ENCODE peak calls at places on chromosomes 16 and 17, in eight cellular contexts. P is HCT116, I is K562, N is A549, R is adrenal gland, D is GM12892, A is heart left ventricle, W is GM12891. S is an unnamed sample.

GRCh38 chr17:60170835-60171752 is 21.3 kb downstream of the CA4 start:
- DNase-seq in P (no peak), I (peak; percentile 3), N (no peak), R (no peak), D (no peak), A (no peak), W (no peak), S (no peak)

GRCh38 chr16:86846136-86846535 is 267.8 kb downstream of the FOXL1 start:
- DNase-seq in P (no peak), I (no peak), N (no peak), R (no peak), D (no peak), A (no peak), W (no peak), S (no peak)

GRCh38 chr17:60599620-60600489 is at the start of gene PPM1D:
- DNase-seq in P (peak; percentile 99), I (peak; percentile 99), N (peak; percentile 100), R (peak; percentile 99), D (peak; percentile 96), A (peak; percentile 100), W (peak; percentile 96), S (peak; percentile 100)

GRCh38 chr16:55508941-55509920 is at the start of gene LPCAT2:
- DNase-seq in P (peak; percentile 71), I (peak; percentile 94), N (peak; percentile 83), R (peak; percentile 86), D (no peak), A (peak; percentile 94), W (no peak), S (peak; percentile 87)

GRCh38 chr16:85637061-85637807 is 24.1 kb downstream of the GSE1 start:
- DNase-seq in P (no peak), I (no peak), N (no peak), R (no peak), D (no peak), A (no peak), W (no peak), S (no peak)

GRCh38 chr17:19937522-19937921 is 40.1 kb downstream of the AKAP10 start:
- DNase-seq in P (no peak), I (no peak), N (no peak), R (no peak), D (no peak), A (no peak), W (no peak), S (no peak)

GRCh38 chr16:29009050-29009837 is 24.4 kb downstream of the LAT start:
- DNase-seq in P (no peak), I (peak; percentile 94), N (no peak), R (no peak), D (no peak), A (no peak), W (no peak), S (no peak)

GRCh38 chr17:35666967-35667552 is 64.4 kb upstream of the RASL10B start:
- DNase-seq in P (no peak), I (no peak), N (no peak), R (no peak), D (no peak), A (no peak), W (no peak), S (no peak)

GRCh38 chr17:80871341-80871740 is 120.3 kb upstream of the CHMP6 start:
- DNase-seq in P (no peak), I (no peak), N (no peak), R (no peak), D (no peak), A (no peak), W (no peak), S (no peak)

GRCh38 chr17:29640413-29640812 is 17.7 kb upstream of the CORO6 start:
- DNase-seq in P (no peak), I (no peak), N (no peak), R (no peak), D (no peak), A (no peak), W (no peak), S (no peak)

GRCh38 chr17:82200743-82201497 is 11.7 kb downstream of the CCDC57 start:
- DNase-seq in P (no peak), I (peak; percentile 71), N (no peak), R (no peak), D (no peak), A (no peak), W (no peak), S (no peak)

GRCh38 chr17:19260958-19261357 is 23.8 kb downstream of the EPN2 start:
- DNase-seq in P (peak; percentile 10), I (no peak), N (peak; percentile 50), R (no peak), D (no peak), A (no peak), W (no peak), S (no peak)

GRCh38 chr16:11416228-11417001 is 71.2 kb downstream of the RMI2 start:
- DNase-seq in P (no peak), I (no peak), N (no peak), R (no peak), D (no peak), A (no peak), W (no peak), S (no peak)

GRCh38 chr16:88387177-88387576 is 4.4 kb downstream of the ZNF469 start:
- DNase-seq in P (no peak), I (no peak), N (no peak), R (no peak), D (no peak), A (peak; percentile 58), W (no peak), S (no peak)

GRCh38 chr17:8420041-8420934 is 15.4 kb upstream of the NDEL1 start:
- DNase-seq in P (no peak), I (peak; percentile 78), N (peak; percentile 85), R (peak; percentile 84), D (no peak), A (peak; percentile 70), W (no peak), S (peak; percentile 18)

GRCh38 chr17:3755335-3756030 is 31.8 kb downstream of the HASPIN start:
- DNase-seq in P (no peak), I (no peak), N (no peak), R (no peak), D (no peak), A (no peak), W (no peak), S (no peak)

GRCh38 chr17:3754066-3754457 is 30.4 kb downstream of the HASPIN start:
- DNase-seq in P (no peak), I (no peak), N (no peak), R (no peak), D (no peak), A (no peak), W (no peak), S (no peak)

GRCh38 chr17:3750926-3751325 is 27.2 kb downstream of the HASPIN start:
- DNase-seq in P (no peak), I (no peak), N (no peak), R (no peak), D (no peak), A (no peak), W (no peak), S (no peak)

GRCh38 chr17:3751836-3752235 is 28.1 kb downstream of the HASPIN start:
- DNase-seq in P (no peak), I (no peak), N (no peak), R (no peak), D (no peak), A (no peak), W (no peak), S (no peak)

GRCh38 chr17:3754458-3755334 is 31.0 kb downstream of the HASPIN start:
- DNase-seq in P (peak; percentile 95), I (peak; percentile 92), N (peak; percentile 58), R (peak; percentile 31), D (peak; percentile 82), A (no peak), W (peak; percentile 85), S (no peak)
- TF ChIP-seq POLR2A in P (peak; percentile 56), I (peak; percentile 64), N (no peak), R (peak; percentile 19), D (no peak), A (no peak), W (no peak), S (no peak)

GRCh38 chr16:397135-397661 is at the start of gene NME4:
- DNase-seq in P (no peak), I (peak; percentile 78), N (peak; percentile 37), R (peak; percentile 49), D (peak; percentile 58), A (no peak), W (peak; percentile 62), S (peak; percentile 59)
- TF ChIP-seq POLR2A in P (no peak), I (no peak), N (peak; percentile 48), R (peak; percentile 25), D (peak; percentile 36), A (no peak), W (no peak), S (peak; percentile 24)

DNA sequence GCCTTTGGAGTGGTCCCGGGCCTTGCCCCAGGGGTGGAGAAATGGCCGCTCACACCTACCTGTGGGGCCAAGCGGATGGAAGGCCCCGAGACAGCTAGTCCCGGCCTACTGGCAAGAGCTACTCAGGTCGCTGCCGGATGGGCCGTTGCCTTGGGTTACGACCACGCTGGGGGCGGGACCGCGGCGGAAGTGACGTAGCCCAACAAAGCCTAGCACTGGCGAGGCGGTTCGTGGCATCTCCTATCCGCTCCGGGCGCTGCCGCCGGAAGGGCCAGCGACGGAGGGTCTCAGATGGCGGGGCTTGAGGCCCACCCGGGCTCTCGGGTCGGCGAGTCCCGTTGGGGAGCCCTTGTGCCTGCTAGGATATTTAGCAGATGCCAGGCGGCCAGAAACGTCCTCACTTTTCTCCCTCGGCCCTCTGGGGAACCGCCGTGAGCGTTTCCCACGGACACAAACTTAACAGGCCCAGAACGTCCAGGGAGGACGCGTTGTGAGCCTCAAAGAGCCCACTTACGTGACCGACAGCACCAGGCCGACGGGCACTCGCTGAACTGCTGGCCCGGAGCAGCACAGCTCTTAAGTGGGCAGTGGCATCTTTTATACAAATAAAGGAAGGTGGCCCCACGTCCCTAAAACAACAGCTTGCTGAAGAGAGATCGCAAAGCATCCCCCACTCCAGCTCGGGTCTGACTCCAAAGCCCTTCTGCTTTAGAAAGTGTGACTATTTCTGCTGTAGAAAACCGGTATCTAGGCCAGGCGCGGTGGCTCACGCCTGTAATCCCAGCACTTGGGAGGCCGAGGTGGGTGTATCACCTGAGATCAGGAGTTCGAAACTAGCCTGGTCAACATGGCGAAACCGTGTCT is at the start of gene C16orf46:
- DNase-seq in P (peak; percentile 96), I (peak; percentile 96), N (peak; percentile 98), R (peak; percentile 98), D (peak; percentile 93), A (peak; percentile 99), W (peak; percentile 95), S (peak; percentile 94)
- TF ChIP-seq POLR2A in P (peak; percentile 80), I (peak; percentile 90), N (peak; percentile 80), R (peak; percentile 91), D (peak; percentile 81), A (peak; percentile 16), W (peak; percentile 77), S (peak; percentile 89)

DNA sequence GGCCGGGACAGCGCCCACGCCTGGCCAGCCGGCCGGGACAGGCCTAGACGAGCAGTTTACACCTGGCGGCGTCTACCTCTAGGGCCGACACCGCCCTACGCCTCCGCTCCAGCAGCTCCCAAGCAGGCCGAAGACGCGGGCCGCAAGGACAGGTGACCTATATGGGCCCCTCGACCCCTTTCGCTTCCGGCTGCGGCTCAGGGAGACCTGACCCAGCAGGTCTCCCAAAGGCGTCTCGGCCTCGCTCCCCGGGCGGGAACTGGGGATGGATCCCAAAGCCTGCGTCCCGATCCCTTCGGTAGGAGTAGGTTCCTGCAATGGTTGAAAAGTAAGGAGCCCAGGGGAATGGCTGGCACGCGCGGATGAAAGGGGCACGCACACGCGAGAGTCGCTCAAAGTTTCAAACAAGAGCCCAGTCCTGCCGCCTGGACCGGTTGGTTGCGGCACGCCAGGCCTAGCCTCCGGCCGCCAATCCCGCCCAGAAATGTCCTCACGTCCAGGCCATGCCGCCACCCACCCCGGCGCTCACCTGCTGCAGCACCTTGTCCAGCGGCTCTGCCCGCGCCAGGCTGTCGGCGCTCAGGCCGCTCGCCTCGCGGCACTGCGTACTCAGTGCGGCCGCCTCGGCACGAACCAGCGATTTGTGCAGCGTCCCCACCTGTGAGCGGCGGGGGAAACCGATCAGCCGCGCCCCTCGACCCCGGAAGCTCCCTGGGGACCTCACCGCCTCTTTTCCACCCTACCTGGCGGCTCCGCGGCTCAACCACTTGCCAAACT is 634 bp downstream of the ESRP2 start:
- DNase-seq in P (no peak), I (no peak), N (no peak), R (no peak), D (no peak), A (peak; percentile 66), W (no peak), S (no peak)
- TF ChIP-seq POLR2A in P (no peak), I (no peak), N (no peak), R (no peak), D (no peak), A (no peak), W (no peak), S (no peak)